ENCODE peak calls at places on chromosomes 6 and 20, in five cellular contexts. D, J, F, N and A are unnamed samples.

GRCh38 chr6:13992417-13993055 is 67.8 kb downstream of the RNF182 start:
- DNase-seq in D (peak; percentile 87), J (no peak), F (no peak), N (no peak), A (peak; percentile 41)

GRCh38 chr6:135087403-135087802 is 32.8 kb upstream of the HBS1L start:
- DNase-seq in D (no peak), J (no peak), F (no peak), N (no peak), A (no peak)

GRCh38 chr6:138109042-138109997 is 2.1 kb upstream of the PERP start:
- DNase-seq in D (peak; percentile 65), J (peak; percentile 94), F (peak; percentile 51), N (peak; percentile 79), A (no peak)

GRCh38 chr6:161393839-161394364 is 120.0 kb upstream of the AGPAT4 start:
- DNase-seq in D (peak; percentile 97), J (peak; percentile 91), F (no peak), N (peak; percentile 87), A (peak; percentile 74)

GRCh38 chr6:84882768-84883766 is 118.7 kb upstream of the TBX18 start:
- DNase-seq in D (peak; percentile 6), J (no peak), F (no peak), N (no peak), A (no peak)

GRCh38 chr6:133129556-133129955 is 111.6 kb upstream of the EYA4 start:
- DNase-seq in D (no peak), J (no peak), F (no peak), N (no peak), A (no peak)

GRCh38 chr20:5741089-5741488 is 9.1 kb upstream of the SHLD1 start:
- DNase-seq in D (peak; percentile 55), J (no peak), F (no peak), N (peak; percentile 93), A (no peak)

GRCh38 chr6:2430617-2431016 is 185.2 kb upstream of the GMDS start:
- DNase-seq in D (no peak), J (no peak), F (no peak), N (no peak), A (no peak)

GRCh38 chr6:50850223-50850751 is 31.6 kb downstream of the TFAP2B start:
- DNase-seq in D (no peak), J (peak; percentile 95), F (no peak), N (no peak), A (peak; percentile 53)

GRCh38 chr6:42979523-42980177 is 669 bp upstream of the PEX6 start:
- DNase-seq in D (peak; percentile 81), J (no peak), F (no peak), N (no peak), A (no peak)

GRCh38 chr20:41881466-41882046 is 263.4 kb upstream of the CHD6 start:
- DNase-seq in D (no peak), J (no peak), F (no peak), N (no peak), A (no peak)

GRCh38 chr6:167469101-167469500 is 144.2 kb downstream of the TTLL2 start:
- DNase-seq in D (no peak), J (no peak), F (no peak), N (no peak), A (no peak)

GRCh38 chr6:142374965-142375733 is 73.3 kb downstream of the ADGRG6 start:
- DNase-seq in D (peak; percentile 46), J (peak; percentile 38), F (no peak), N (peak; percentile 10), A (peak; percentile 66)

GRCh38 chr20:34528921-34529297 is 12.7 kb downstream of the DYNLRB1 start:
- DNase-seq in D (peak; percentile 15), J (no peak), F (peak; percentile 74), N (peak; percentile 43), A (no peak)

GRCh38 chr6:3732345-3733141 is 19.0 kb downstream of the PXDC1 start:
- DNase-seq in D (peak; percentile 96), J (peak; percentile 86), F (peak; percentile 62), N (peak; percentile 84), A (no peak)

GRCh38 chr6:36118550-36119107 is 11.7 kb upstream of the MAPK13 start:
- DNase-seq in D (peak; percentile 55), J (peak; percentile 71), F (no peak), N (no peak), A (no peak)

GRCh38 chr6:122789862-122790739 is 1.0 kb downstream of the SMPDL3A start:
- DNase-seq in D (peak; percentile 78), J (peak; percentile 65), F (peak; percentile 20), N (peak; percentile 76), A (no peak)

GRCh38 chr6:107653183-107653580 is 163.3 kb downstream of the SOBP start:
- DNase-seq in D (no peak), J (peak; percentile 88), F (peak; percentile 69), N (no peak), A (no peak)

GRCh38 chr6:134193536-134194521 is 124.1 kb downstream of the SGK1 start:
- DNase-seq in D (no peak), J (no peak), F (no peak), N (no peak), A (no peak)

GRCh38 chr6:15551798-15552197 is 111.0 kb downstream of the DTNBP1 start:
- DNase-seq in D (no peak), J (peak; percentile 71), F (no peak), N (no peak), A (no peak)

GRCh38 chr6:53879608-53880007 is 84.8 kb downstream of the LRRC1 start:
- DNase-seq in D (peak; percentile 29), J (no peak), F (no peak), N (no peak), A (no peak)

GRCh38 chr6:31270788-31271640 is 878 bp downstream of the HLA-C start:
- DNase-seq in D (peak; percentile 74), J (peak; percentile 35), F (peak; percentile 52), N (peak; percentile 6), A (no peak)

GRCh38 chr6:354631-355280 is 36.8 kb upstream of the IRF4 start:
- DNase-seq in D (no peak), J (no peak), F (no peak), N (no peak), A (no peak)

GRCh38 chr6:169035381-169036280 is 218.0 kb downstream of the THBS2 start:
- DNase-seq in D (peak; percentile 88), J (no peak), F (no peak), N (no peak), A (peak; percentile 21)

GRCh38 chr6:117976030-117976651 is 69.1 kb downstream of the SLC35F1 start:
- DNase-seq in D (peak; percentile 60), J (peak; percentile 79), F (no peak), N (peak; percentile 78), A (no peak)

GRCh38 chr6:160431231-160431630 is 83.1 kb downstream of the SLC22A3 start:
- DNase-seq in D (peak; percentile 78), J (no peak), F (peak; percentile 62), N (no peak), A (no peak)

GRCh38 chr6:15411766-15412165 is 165.9 kb downstream of the JARID2 start:
- DNase-seq in D (no peak), J (no peak), F (no peak), N (no peak), A (no peak)

GRCh38 chr6:122996797-122997520 is 924 bp downstream of the CLVS2 start:
- DNase-seq in D (no peak), J (peak; percentile 84), F (no peak), N (peak; percentile 69), A (no peak)

GRCh38 chr6:2767327-2767985 is 2.3 kb downstream of the WRNIP1 start:
- DNase-seq in D (peak; percentile 36), J (no peak), F (no peak), N (no peak), A (no peak)

GRCh38 chr6:150177260-150178246 is 34.7 kb downstream of the PPP1R14C start:
- DNase-seq in D (no peak), J (peak; percentile 53), F (peak; percentile 46), N (no peak), A (no peak)

GRCh38 chr6:35031611-35032529 is 109.3 kb downstream of the TCP11 start:
- DNase-seq in D (no peak), J (no peak), F (no peak), N (no peak), A (no peak)

GRCh38 chr6:7313505-7314165 is 636 bp upstream of the SSR1 start:
- DNase-seq in D (no peak), J (no peak), F (no peak), N (no peak), A (no peak)

GRCh38 chr6:4608361-4609115 is 167.7 kb upstream of the CDYL start:
- DNase-seq in D (no peak), J (no peak), F (no peak), N (no peak), A (no peak)

GRCh38 chr6:52574709-52575489 is 2.0 kb downstream of the TRAM2 start:
- DNase-seq in D (peak; percentile 89), J (no peak), F (no peak), N (no peak), A (no peak)

GRCh38 chr20:62688855-62689460 is 19.7 kb upstream of the NTSR1 start:
- DNase-seq in D (peak; percentile 10), J (no peak), F (no peak), N (no peak), A (no peak)

GRCh38 chr6:137664183-137664582 is 170.0 kb upstream of the OLIG3 start:
- DNase-seq in D (no peak), J (no peak), F (no peak), N (no peak), A (no peak)